ENCODE peak calls at places on chromosomes 16 and 17, in eight cellular contexts. G is NB4, A is A549, J is Peyer's patch, B is body of pancreas, X is uterus, C is spleen, P is stomach. Z is an unnamed sample.

GRCh38 chr17:21814776-21815175 is 122.5 kb downstream of the KCNJ18 start:
- DNase-seq in G (no peak), J (peak), X (no peak), A (no peak), B (no peak), P (no peak), C (no peak), Z (no peak)

GRCh38 chr16:29876578-29877249 is 13.7 kb upstream of the CDIPT start:
- DNase-seq in P (no peak), J (no peak), C (no peak), A (no peak), X (no peak), G (no peak), B (no peak), Z (no peak)

GRCh38 chr17:2975469-2975958 is 87.9 kb downstream of the OR1D5 start:
- DNase-seq in A (no peak), C (no peak), X (no peak), P (peak), G (no peak), J (no peak), B (peak), Z (peak)

GRCh38 chr16:22638393-22639206 is 127.9 kb downstream of the NPIPB5 start:
- DNase-seq in P (no peak), G (peak), J (no peak), C (no peak), A (no peak), B (no peak), X (no peak), Z (no peak)

GRCh38 chr17:47883589-47884426 is 12.2 kb upstream of the SP2 start:
- DNase-seq in B (no peak), P (no peak), J (peak), G (no peak), C (no peak), A (no peak), X (peak), Z (no peak)

GRCh38 chr17:67624886-67625656 is 92.7 kb upstream of the NOL11 start:
- DNase-seq in A (no peak), P (no peak), G (no peak), B (peak), J (no peak), C (no peak), X (no peak), Z (no peak)

GRCh38 chr17:72120878-72121163 is at the start of gene SOX9:
- DNase-seq in G (no peak), C (no peak), J (peak), B (peak), X (no peak), A (peak), P (peak), Z (peak)

GRCh38 chr17:28112199-28112995 is 69.9 kb downstream of the NLK start:
- DNase-seq in G (no peak), C (no peak), J (no peak), P (no peak), A (no peak), X (no peak), B (no peak), Z (no peak)

GRCh38 chr17:65783845-65784334 is 222.4 kb upstream of the AXIN2 start:
- DNase-seq in A (peak), X (peak), J (no peak), B (no peak), G (no peak), C (no peak), P (no peak), Z (no peak)

GRCh38 chr16:58325941-58326340 is 31.1 kb upstream of the PRSS54 start:
- DNase-seq in A (no peak), X (no peak), P (no peak), J (no peak), G (no peak), C (no peak), B (no peak), Z (no peak)

GRCh38 chr17:47718634-47719405 is 14.2 kb upstream of the TBX21 start:
- DNase-seq in A (no peak), J (no peak), C (no peak), G (no peak), B (no peak), X (no peak), P (no peak), Z (no peak)

GRCh38 chr16:50167603-50168002 is 14.5 kb downstream of the TENT4B start:
- DNase-seq in B (no peak), A (no peak), J (no peak), G (no peak), P (no peak), C (no peak), X (no peak), Z (no peak)

GRCh38 chr16:24668481-24669001 is 60.9 kb upstream of the TNRC6A start:
- DNase-seq in A (no peak), G (no peak), X (peak), P (no peak), B (peak), C (no peak), J (no peak), Z (peak)

GRCh38 chr16:18983565-18984424 is at the start of gene TMC7:
- DNase-seq in C (peak), J (peak), B (peak), A (peak), X (peak), P (peak), G (peak), Z (peak)

GRCh38 chr16:25009822-25010221 is 5.3 kb downstream of the ARHGAP17 start:
- DNase-seq in G (peak), J (peak), A (no peak), B (peak), X (no peak), C (no peak), P (no peak), Z (peak)

GRCh38 chr16:13873835-13874438 is 46.0 kb upstream of the ERCC4 start:
- DNase-seq in G (peak), B (no peak), X (no peak), C (no peak), P (no peak), J (no peak), A (peak), Z (no peak)

GRCh38 chr16:88978608-88979346 is 1.8 kb upstream of the CBFA2T3 start:
- DNase-seq in C (peak), A (no peak), B (no peak), P (no peak), X (no peak), J (peak), G (peak), Z (no peak)

GRCh38 chr17:5209396-5209795 is 17.7 kb upstream of the ZNF594 start:
- DNase-seq in G (no peak), C (peak), P (no peak), B (no peak), J (no peak), A (no peak), X (no peak), Z (no peak)

GRCh38 chr17:58086953-58087352 is 3.7 kb downstream of the DYNLL2 start:
- DNase-seq in G (no peak), C (no peak), X (no peak), B (no peak), J (no peak), P (no peak), A (no peak), Z (no peak)

GRCh38 chr16:67326115-67326471 is 448 bp downstream of the KCTD19 start:
- DNase-seq in G (no peak), J (no peak), C (no peak), A (no peak), B (no peak), P (no peak), X (no peak), Z (no peak)

GRCh38 chr16:28910046-28911031 is 14.7 kb downstream of the RABEP2 start:
- DNase-seq in J (peak), B (no peak), G (no peak), X (no peak), P (no peak), C (no peak), A (peak), Z (no peak)

GRCh38 chr16:73323880-73324279 is 276.0 kb upstream of the ZFHX3 start:
- DNase-seq in G (no peak), X (no peak), B (peak), A (no peak), J (no peak), C (no peak), P (no peak), Z (peak)

GRCh38 chr16:3413730-3414379 is 12.8 kb downstream of the ZNF174 start:
- DNase-seq in J (no peak), C (no peak), P (no peak), B (no peak), X (no peak), G (peak), A (no peak), Z (no peak)

GRCh38 chr17:76356803-76357456 is 3.2 kb upstream of the PRPSAP1 start:
- DNase-seq in X (no peak), P (no peak), C (no peak), J (no peak), B (no peak), G (no peak), A (no peak), Z (no peak)

GRCh38 chr17:54899721-54900456 is 763 bp upstream of the TOM1L1 start:
- DNase-seq in G (no peak), B (peak), P (no peak), A (no peak), J (no peak), X (no peak), C (no peak), Z (no peak)

GRCh38 chr17:40069751-40070643 is 7.2 kb downstream of the THRA start:
- DNase-seq in X (peak), A (peak), P (peak), B (peak), C (no peak), J (peak), G (peak), Z (peak)

GRCh38 chr17:3004150-3004801 is 59.1 kb downstream of the OR1D5 start:
- DNase-seq in C (peak), A (peak), J (peak), G (no peak), X (peak), P (peak), B (peak), Z (peak)

GRCh38 chr16:3152273-3153076 is 17.6 kb downstream of the ZNF213 start:
- DNase-seq in J (peak), C (peak), B (peak), P (peak), G (peak), A (peak), X (peak), Z (peak)

GRCh38 chr16:73020409-73020884 is 27.5 kb downstream of the ZFHX3 start:
- DNase-seq in C (no peak), G (peak), B (peak), J (peak), A (peak), X (no peak), P (peak), Z (peak)

GRCh38 chr17:48174833-48175232 is 67.3 kb downstream of the SNX11 start:
- DNase-seq in B (no peak), J (no peak), G (no peak), P (no peak), A (no peak), C (no peak), X (no peak), Z (no peak)

GRCh38 chr16:4217246-4218131 is 24.4 kb downstream of the SRL start:
- DNase-seq in B (no peak), P (no peak), G (no peak), A (no peak), C (no peak), X (no peak), J (no peak), Z (no peak)

DNA sequence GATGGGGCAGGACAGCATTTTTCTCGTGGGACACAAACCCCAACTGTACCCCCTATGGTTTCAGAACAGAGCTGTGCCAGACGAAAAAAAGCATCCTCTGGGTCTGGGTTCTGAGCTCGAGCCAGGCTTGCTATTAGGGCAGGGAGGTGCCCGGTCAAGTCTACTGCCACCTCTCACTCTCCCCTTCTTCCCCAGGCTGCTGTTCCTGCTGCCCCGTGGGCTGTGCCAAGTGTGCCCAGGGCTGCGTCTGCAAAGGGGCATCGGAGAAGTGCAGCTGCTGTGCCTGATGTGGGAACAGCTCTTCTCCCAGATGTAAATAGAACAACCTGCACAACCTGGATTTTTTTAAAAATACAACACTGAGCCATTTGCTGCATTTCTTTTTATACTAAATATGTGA is 1.1 kb downstream of the MT1E start:
- DNase-seq in G (no peak), A (no peak), C (no peak), X (no peak), P (no peak), B (peak), J (no peak), Z (no peak)
- H3K4me3 ChIP-seq in G (no peak), A (no peak), C (peak), X (peak), P (peak), B (peak), J (peak), Z (peak)

GRCh38 chr17:36088559-36089376 is 1.2 kb downstream of the CCL3 start:
- DNase-seq in B (no peak), A (no peak), C (peak), J (no peak), X (no peak), P (no peak), G (no peak), Z (no peak)

GRCh38 chr17:36089888-36090836 is at the start of gene CCL3:
- DNase-seq in C (peak), J (peak), B (peak), G (peak), X (no peak), P (no peak), A (no peak), Z (peak)

GRCh38 chr17:36082062-36082461 is 7.9 kb downstream of the CCL3 start:
- DNase-seq in P (no peak), C (no peak), G (no peak), B (no peak), J (no peak), X (no peak), A (no peak), Z (no peak)

DNA sequence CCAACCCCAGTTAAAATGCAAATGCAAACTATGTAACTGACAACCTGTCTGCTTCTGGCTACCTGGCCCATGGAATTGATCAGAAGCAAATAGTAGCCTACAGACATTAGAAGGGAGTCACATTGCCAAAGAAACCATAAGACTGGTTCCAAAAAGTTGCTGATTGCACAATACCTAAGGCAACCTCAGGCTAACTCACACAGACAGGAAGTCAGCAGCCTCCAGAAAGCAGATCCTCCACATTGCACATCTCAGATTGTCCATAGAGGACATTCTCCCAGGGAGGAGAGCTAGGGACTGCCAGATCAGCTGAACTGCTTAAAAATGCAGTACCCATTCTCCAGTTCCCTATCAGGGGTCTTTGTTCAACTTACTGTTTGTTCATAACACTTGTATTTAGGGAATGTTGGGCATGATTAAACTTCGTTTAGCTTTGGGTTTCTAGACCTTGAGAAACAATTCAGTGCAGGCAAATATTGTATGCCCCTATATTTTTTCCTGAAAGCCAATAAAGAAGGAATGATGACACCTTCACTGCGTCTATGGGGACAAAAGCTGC is 4.2 kb downstream of the CCL3 start:
- DNase-seq in P (no peak), C (no peak), X (no peak), J (no peak), G (peak), B (no peak), A (no peak), Z (peak)
- TF ChIP-seq POLR2A in P (no peak), C (no peak), X (no peak), J (no peak), G (no peak), B (no peak), A (no peak), Z (no peak)

GRCh38 chr17:56934280-56934679 is 20.4 kb upstream of the TRIM25 start:
- DNase-seq in J (no peak), P (no peak), X (no peak), G (no peak), C (no peak), A (no peak), B (no peak), Z (no peak)

GRCh38 chr17:56933868-56934267 is 20.0 kb upstream of the TRIM25 start:
- DNase-seq in B (no peak), G (no peak), P (no peak), C (no peak), J (no peak), A (no peak), X (no peak), Z (no peak)

GRCh38 chr17:56935461-56935860 is 21.6 kb upstream of the TRIM25 start:
- DNase-seq in X (no peak), C (no peak), A (no peak), B (no peak), J (no peak), G (no peak), P (no peak), Z (no peak)

GRCh38 chr17:56937688-56938087 is 23.2 kb downstream of the COIL start:
- DNase-seq in X (no peak), C (no peak), J (no peak), P (no peak), B (no peak), A (no peak), G (no peak), Z (no peak)

GRCh38 chr17:56936697-56937322 is 23.0 kb upstream of the TRIM25 start:
- DNase-seq in G (no peak), A (no peak), C (no peak), P (no peak), B (no peak), X (no peak), J (no peak), Z (no peak)
- H3K4me3 ChIP-seq in G (no peak), A (no peak), C (no peak), P (no peak), B (no peak), X (no peak), J (no peak), Z (no peak)

GRCh38 chr16:1330260-1330914 is 3.1 kb upstream of the BAIAP3 start:
- DNase-seq in J (no peak), B (no peak), X (no peak), A (peak), G (peak), C (no peak), P (no peak), Z (no peak)
- TF ChIP-seq POLR2A in J (no peak), B (no peak), X (no peak), A (no peak), G (no peak), C (no peak), P (no peak), Z (no peak)

DNA sequence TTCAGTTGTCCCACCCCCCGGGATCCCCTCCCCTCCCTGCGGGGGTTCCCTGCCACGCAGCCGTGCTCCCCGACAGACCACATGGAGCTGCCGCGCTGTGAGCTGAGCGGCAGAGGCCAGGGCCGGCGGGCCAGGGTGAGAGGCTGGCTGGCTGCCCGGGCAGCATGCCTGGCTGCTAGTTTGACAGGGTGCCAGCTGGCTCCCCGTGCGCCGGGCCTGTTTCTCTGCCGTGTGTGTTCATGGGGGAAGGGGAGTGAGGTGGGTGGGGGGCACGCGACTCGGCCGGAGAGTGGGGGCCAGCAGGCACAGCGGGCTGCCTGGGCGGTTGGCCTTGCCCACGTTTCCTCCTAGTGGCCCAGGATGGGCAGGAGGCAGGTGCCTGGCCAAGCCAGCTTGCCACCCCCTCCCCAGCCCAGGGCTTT is 34.1 kb downstream of the BAHCC1 start:
- DNase-seq in B (peak), P (peak), J (peak), X (peak), A (peak), C (peak), G (no peak), Z (peak)
- H3K4me3 ChIP-seq in B (no peak), P (peak), J (no peak), X (no peak), A (no peak), C (peak), G (peak), Z (peak)

DNA sequence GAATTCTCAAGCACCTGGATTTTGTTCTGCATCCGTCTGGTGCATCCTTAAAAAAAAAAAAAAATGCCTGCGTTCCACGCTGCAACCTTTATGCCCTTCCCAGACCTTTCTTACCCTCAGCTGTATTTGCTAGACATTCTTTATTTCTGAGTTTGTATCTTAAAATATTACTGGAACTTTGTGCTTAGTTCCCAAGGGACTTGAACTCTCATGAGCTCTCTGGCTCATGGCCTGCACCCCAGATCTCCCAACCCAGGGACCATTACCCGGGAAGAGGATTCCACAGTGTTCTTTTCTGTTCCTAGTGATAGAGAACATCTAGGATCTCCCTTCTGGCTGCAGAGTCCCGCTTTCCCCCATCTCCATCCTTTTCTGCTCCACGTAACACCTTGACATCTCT is 28.9 kb upstream of the CLEC18A start:
- DNase-seq in X (no peak), J (no peak), B (no peak), C (no peak), P (no peak), G (no peak), A (no peak), Z (no peak)
- TF ChIP-seq POLR2A in X (no peak), J (no peak), B (no peak), C (no peak), P (no peak), G (no peak), A (no peak), Z (no peak)